ENCODE peak calls at places on chromosome 10, in four cellular contexts. B is PC-3, K is cardiac muscle cell, C is MM.1S. U is an unnamed sample.

GRCh38 chr10:15325243-15326002 is 45.7 kb downstream of the FAM171A1 start:
- DNase-seq in B (peak; percentile 78), K (no peak), C (no peak), U (no peak)

GRCh38 chr10:79387974-79388850 is 40.9 kb downstream of the PPIF start:
- DNase-seq in B (no peak), K (no peak), C (no peak), U (no peak)

GRCh38 chr10:86603256-86603655 is 51.1 kb upstream of the OPN4 start:
- DNase-seq in B (peak; percentile 27), K (no peak), C (no peak), U (peak; percentile 31)

GRCh38 chr10:22340362-22341189 is 4.7 kb upstream of the SPAG6 start:
- DNase-seq in B (peak; percentile 54), K (peak; percentile 80), C (peak; percentile 88), U (peak; percentile 82)

GRCh38 chr10:6074489-6075301 is 12.5 kb upstream of the IL2RA start:
- DNase-seq in B (peak; percentile 55), K (no peak), C (no peak), U (no peak)

GRCh38 chr10:74290703-74291102 is 139.7 kb downstream of the ADK start:
- DNase-seq in B (peak; percentile 65), K (peak; percentile 58), C (no peak), U (no peak)

GRCh38 chr10:71252195-71252594 is 39.8 kb downstream of the UNC5B start:
- DNase-seq in B (no peak), K (no peak), C (no peak), U (peak; percentile 64)

GRCh38 chr10:125370578-125370977 is 210.2 kb upstream of the CTBP2 start:
- DNase-seq in B (no peak), K (peak; percentile 62), C (no peak), U (no peak)

GRCh38 chr10:29703276-29703675 is 68.5 kb upstream of the SVIL start:
- DNase-seq in B (no peak), K (peak; percentile 80), C (no peak), U (no peak)

GRCh38 chr10:70247360-70247759 is 14.1 kb upstream of the PPA1 start:
- DNase-seq in B (no peak), K (no peak), C (no peak), U (no peak)

GRCh38 chr10:124577651-124578050 is 116.0 kb downstream of the LHPP start:
- DNase-seq in B (no peak), K (no peak), C (no peak), U (no peak)

GRCh38 chr10:106515206-106515790 is 649.2 kb downstream of the SORCS1 start:
- DNase-seq in B (no peak), K (no peak), C (no peak), U (no peak)

DNA sequence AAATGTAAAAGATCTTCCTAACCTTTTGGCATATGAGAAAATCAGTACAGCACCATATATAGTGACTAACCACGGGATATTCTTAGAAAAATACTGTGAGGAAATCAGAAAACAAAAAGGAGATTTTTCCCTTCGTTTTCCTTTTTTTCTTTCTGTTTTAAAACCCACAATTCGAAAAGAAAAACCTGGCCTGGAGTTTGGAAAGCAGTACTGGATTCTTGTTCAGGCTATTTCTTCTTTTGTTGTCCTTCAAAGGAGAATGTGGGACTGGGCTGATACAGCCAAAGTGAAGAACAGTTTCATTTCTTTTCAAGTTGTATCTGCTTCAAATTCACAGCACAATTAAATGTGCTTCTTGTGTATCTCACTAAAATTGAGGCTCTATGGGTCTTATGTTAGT is 156.8 kb upstream of the PHYHIPL start:
- DNase-seq in B (no peak), K (no peak), C (no peak), U (no peak)
- H3K4me3 ChIP-seq in B (no peak overlapping the region), K (no peak overlapping the region), C (no peak overlapping the region), U (no peak overlapping the region)

DNA sequence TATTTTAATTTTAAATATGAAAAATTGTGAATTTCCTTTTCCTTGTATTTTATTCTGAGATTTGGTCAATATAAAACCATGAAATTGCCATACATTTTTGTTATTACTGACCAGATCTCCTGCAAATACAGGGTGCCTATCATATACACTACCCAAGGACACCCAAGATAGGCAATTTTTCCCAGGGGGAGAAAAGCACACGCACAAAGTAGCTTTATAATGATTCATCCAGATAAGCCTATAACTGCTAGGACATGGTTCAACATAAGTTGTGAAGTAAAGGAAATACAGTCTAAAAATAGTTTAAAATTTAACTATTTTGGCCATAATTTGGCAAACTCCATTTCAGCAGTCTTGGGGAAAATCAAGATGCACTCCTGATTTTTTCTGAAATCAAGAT is 4.8 kb downstream of the RUFY2 start:
- DNase-seq in B (no peak), K (no peak), C (no peak), U (no peak)
- H3K4me1 ChIP-seq in B (peaks cover 9% of the 10 kb centered on the region), K (peaks cover 7% of the 10 kb centered on the region), C (peaks cover 8% of the 10 kb centered on the region), U (peaks cover 7% of the 10 kb centered on the region)

GRCh38 chr10:93535293-93535692 is 31.2 kb upstream of the FFAR4 start:
- DNase-seq in B (no peak), K (no peak), C (no peak), U (no peak)
- H3K9me3 ChIP-seq in B (no peaks in the 10 kb centered on the region), K (no peaks in the 10 kb centered on the region), C (no peaks in the 10 kb centered on the region), U (no peaks in the 10 kb centered on the region)

GRCh38 chr10:101123085-101123814 is 7.8 kb upstream of the TLX1 start:
- DNase-seq in B (no peak), K (no peak), C (no peak), U (no peak)
- H3K4me3 ChIP-seq in B (peak overlapping the region; percentile 65), K (peak overlapping the region; percentile 4), C (no peak overlapping the region), U (no peak overlapping the region)

DNA sequence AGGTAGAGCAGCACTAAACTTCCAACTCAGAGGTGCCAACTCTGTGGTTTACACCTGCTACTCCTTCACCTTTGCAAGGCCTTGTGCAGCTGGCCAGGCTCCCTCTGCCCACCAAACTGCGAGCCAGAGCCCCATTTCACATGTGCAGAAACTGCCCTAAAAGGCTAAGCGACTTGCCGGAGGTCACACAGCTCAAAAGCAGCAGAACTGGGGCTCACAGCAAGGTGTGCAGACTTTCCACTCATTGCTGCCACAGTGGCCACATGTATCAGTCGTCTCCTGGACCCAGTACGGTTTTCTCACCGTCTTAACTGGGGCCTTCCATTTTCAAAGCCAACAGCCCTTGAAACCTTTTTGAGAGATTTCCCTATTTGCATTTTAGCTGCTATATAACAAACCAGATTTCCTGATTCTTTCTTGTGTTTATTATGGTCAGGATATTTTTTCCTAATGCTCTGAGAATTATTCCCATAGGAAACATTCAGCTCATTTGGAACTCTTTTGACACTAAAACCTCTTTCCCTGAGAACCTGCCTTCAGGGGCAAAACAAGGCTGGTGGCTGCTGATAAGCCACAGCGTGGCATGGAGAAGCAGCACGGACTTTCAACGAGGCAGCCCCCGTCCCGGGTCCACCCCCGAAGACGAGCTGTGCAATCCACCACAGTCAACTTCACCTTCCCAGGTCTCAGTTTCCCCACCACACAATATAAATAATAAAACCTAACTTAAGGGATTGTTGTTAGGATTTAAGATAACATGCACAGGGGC is 29.9 kb downstream of the SORBS1 start:
- DNase-seq in B (no peak), K (no peak), C (no peak), U (no peak)
- H3K4me1 ChIP-seq in B (peaks cover 11% of the 10 kb centered on the region), K (peaks cover 31% of the 10 kb centered on the region), C (no peaks in the 10 kb centered on the region), U (peaks cover 74% of the 10 kb centered on the region)

DNA sequence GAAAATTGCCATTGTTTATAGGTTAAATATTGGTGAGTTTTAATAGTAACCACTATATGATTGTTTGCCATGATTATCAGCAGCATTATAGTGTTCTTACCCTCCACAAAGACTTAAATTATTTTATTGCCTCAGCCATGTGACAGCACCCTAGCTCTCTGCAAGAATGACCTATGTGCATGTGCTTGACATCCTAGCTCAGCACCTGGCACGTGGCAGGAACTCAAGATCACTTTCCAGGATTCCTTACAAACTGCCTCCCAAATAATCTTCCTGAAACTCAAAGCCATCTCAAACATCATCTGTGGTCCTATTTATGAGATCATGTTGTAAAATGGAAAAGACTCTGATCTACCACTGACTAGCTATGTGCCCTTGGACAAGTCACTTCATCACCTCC is 68.1 kb upstream of the ANKRD30A start:
- DNase-seq in B (no peak), K (no peak), C (no peak), U (no peak)
- H3K9me3 ChIP-seq in B (no peaks in the 10 kb centered on the region), K (no peaks in the 10 kb centered on the region), C (no peaks in the 10 kb centered on the region), U (no peaks in the 10 kb centered on the region)

GRCh38 chr10:114045738-114046458 is 2.2 kb downstream of the ADRB1 start:
- DNase-seq in B (no peak), K (no peak), C (no peak), U (no peak)
- H3K4me3 ChIP-seq in B (peak overlapping the region; percentile 52), K (no peak overlapping the region), C (no peak overlapping the region), U (peak overlapping the region; percentile 21)

GRCh38 chr10:3094565-3095168 is 27.3 kb downstream of the PFKP start:
- DNase-seq in B (no peak), K (peak; percentile 64), C (no peak), U (peak; percentile 61)
- H3K4me1 ChIP-seq in B (peaks cover 55% of the 10 kb centered on the region), K (peaks cover 74% of the 10 kb centered on the region), C (no peaks in the 10 kb centered on the region), U (peaks cover 83% of the 10 kb centered on the region)

GRCh38 chr10:130479906-130480305 is 343.7 kb downstream of the GLRX3 start:
- DNase-seq in B (no peak), K (no peak), C (no peak), U (no peak)
- H3K9me3 ChIP-seq in B (no peaks in the 10 kb centered on the region), K (no peaks in the 10 kb centered on the region), C (no peaks in the 10 kb centered on the region), U (no peaks in the 10 kb centered on the region)

U was measured in Caco-2.